ENCODE peak calls at places on chromosomes 2 and 18, in six cellular contexts. Y, F, A, N, H and J are unnamed samples.
A peak's percentile ranks its signal among the peaks of the same experiment; 100 is the strongest.

GRCh38 chr2:28779020-28779419 is 27.4 kb downstream of the PPP1CB start:
- DNase-seq in N (no peak), Y (no peak), F (no peak), A (no peak), H (no peak), J (no peak)

GRCh38 chr2:60324536-60324935 is 228.9 kb downstream of the BCL11A start:
- DNase-seq in A (no peak), N (no peak), Y (no peak), F (no peak), H (no peak), J (no peak)

GRCh38 chr2:8477511-8478132 is 204.2 kb upstream of the ID2 start:
- DNase-seq in Y (no peak), N (no peak), F (no peak), A (no peak), H (no peak), J (no peak)

GRCh38 chr2:215764441-215765048 is 248.8 kb downstream of the MREG start:
- DNase-seq in F (no peak), A (no peak), H (no peak), Y (no peak), N (peak; percentile 80), J (no peak)

GRCh38 chr2:86566158-86566827 is 3.0 kb upstream of the CHMP3 start:
- DNase-seq in A (no peak), F (no peak), Y (no peak), N (no peak), H (no peak), J (no peak)

GRCh38 chr18:49691177-49691608 is 122.1 kb downstream of the ACAA2 start:
- DNase-seq in F (no peak), A (no peak), Y (no peak), H (no peak), N (peak; percentile 66), J (peak; percentile 76)

GRCh38 chr2:118786691-118787090 is 60.8 kb downstream of the EN1 start:
- DNase-seq in A (no peak), H (no peak), N (no peak), Y (no peak), F (no peak), J (no peak)

GRCh38 chr2:167784071-167784400 is 463.4 kb downstream of the STK39 start:
- DNase-seq in N (no peak), F (no peak), Y (no peak), H (no peak), A (no peak), J (no peak)

GRCh38 chr2:99545066-99545465 is 55.2 kb upstream of the REV1 start:
- DNase-seq in F (no peak), A (no peak), H (no peak), Y (no peak), N (no peak), J (no peak)

GRCh38 chr2:20728114-20728758 is 61.3 kb downstream of the GDF7 start:
- DNase-seq in Y (no peak), N (no peak), A (no peak), H (no peak), F (no peak), J (no peak)

GRCh38 chr18:13799396-13799795 is 24.6 kb upstream of the MC5R start:
- DNase-seq in N (no peak), F (no peak), H (no peak), Y (no peak), A (no peak), J (no peak)

GRCh38 chr18:13800505-13801259 is 23.3 kb upstream of the MC5R start:
- DNase-seq in H (peak; percentile 79), Y (peak; percentile 58), A (peak; percentile 69), F (peak; percentile 90), N (no peak), J (no peak)

GRCh38 chr18:13797157-13797611 is 26.8 kb upstream of the MC5R start:
- DNase-seq in N (no peak), A (no peak), Y (no peak), F (peak; percentile 28), H (no peak), J (no peak)

GRCh38 chr18:13804305-13804704 is 19.6 kb upstream of the MC5R start:
- DNase-seq in H (no peak), N (no peak), A (no peak), F (no peak), Y (no peak), J (no peak)

GRCh38 chr18:13801260-13801601 is 22.7 kb upstream of the MC5R start:
- DNase-seq in A (no peak), Y (no peak), N (no peak), F (no peak), H (no peak), J (no peak)
- TF ChIP-seq CTCF in A (no peak), Y (no peak), N (no peak), F (peak; percentile 1), H (no peak), J (no peak)

DNA sequence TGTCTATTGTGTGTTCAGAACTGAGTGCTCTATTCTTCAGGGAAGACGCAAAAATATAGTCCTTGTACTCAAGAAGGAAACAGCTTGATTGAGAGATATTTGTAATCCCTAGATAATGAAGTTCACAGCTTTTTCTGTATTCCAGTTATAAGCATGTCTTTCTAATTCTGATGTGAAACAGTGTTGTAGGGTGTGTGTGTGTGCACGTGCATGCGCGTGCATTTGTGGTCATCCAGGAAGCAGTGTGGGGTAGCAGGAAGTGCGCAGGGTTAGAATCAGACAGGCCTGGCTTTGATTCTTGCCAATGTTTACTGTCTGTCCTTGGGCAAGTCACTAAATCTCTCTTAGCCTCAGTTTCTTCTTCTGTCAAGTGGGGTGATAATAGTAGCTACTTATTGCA is 87.9 kb downstream of the NPAS2 start:
- DNase-seq in Y (no peak), H (no peak), N (no peak), F (no peak), A (no peak), J (no peak)
- TF ChIP-seq CTCF in Y (no peak), H (no peak), N (no peak), F (no peak), A (no peak), J (no peak)

DNA sequence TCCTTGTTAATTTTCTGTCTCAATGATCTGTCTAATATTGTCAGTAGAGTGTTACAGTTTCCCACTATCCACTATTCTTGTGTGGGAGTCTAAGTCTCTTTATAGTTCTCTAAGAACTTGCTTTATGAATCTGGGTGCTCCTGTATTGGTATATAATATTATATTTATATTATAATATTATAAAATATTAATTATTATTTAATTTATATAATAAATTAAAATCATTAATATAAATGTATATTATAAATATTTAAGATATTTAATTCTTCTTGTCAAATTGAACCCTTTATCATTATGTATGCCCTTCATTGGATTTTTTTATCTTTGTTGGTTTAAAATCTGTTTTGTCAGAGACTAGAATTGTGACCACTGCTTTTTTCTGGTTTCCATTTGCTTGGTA is 1950.2 kb upstream of the LRRTM1 start:
- DNase-seq in Y (no peak), F (no peak), A (no peak), H (no peak), N (no peak), J (no peak)
- TF ChIP-seq CTCF in Y (no peak), F (no peak), A (no peak), H (no peak), N (no peak), J (no peak)

GRCh38 chr2:137893145-137893544 is 71.1 kb upstream of the HNMT start:
- DNase-seq in Y (no peak), H (no peak), F (no peak), A (no peak), N (no peak), J (no peak)

GRCh38 chr2:137886432-137886831 is 77.8 kb upstream of the HNMT start:
- DNase-seq in Y (no peak), N (no peak), A (no peak), H (no peak), F (peak; percentile 56), J (no peak)

GRCh38 chr2:137888845-137889244 is 75.4 kb upstream of the HNMT start:
- DNase-seq in A (no peak), F (peak; percentile 77), H (peak; percentile 29), N (no peak), Y (no peak), J (no peak)
- TF ChIP-seq CTCF in A (peak; percentile 40), F (peak; percentile 52), H (peak; percentile 45), N (peak; percentile 56), Y (no peak), J (peak; percentile 54)